ENCODE peak calls at places on chromosomes 6 and 20, in four cellular contexts. I, A, M and X are unnamed samples.

GRCh38 chr20:37384683-37385174 is 38.8 kb downstream of the SRC start:
- DNase-seq in I (peak), A (peak), M (peak), X (peak)

GRCh38 chr6:112218563-112218962 is 35.8 kb downstream of the LAMA4 start:
- DNase-seq in I (no peak), A (no peak), M (no peak), X (no peak)

GRCh38 chr20:9609892-9610502 is 95.6 kb downstream of the LAMP5 start:
- DNase-seq in I (no peak), A (peak), M (peak), X (peak)

GRCh38 chr6:157841211-157841840 is 18.3 kb downstream of the SNX9 start:
- DNase-seq in I (no peak), A (peak), M (no peak), X (no peak)

GRCh38 chr20:59082077-59082740 is 39.6 kb upstream of the PRELID3B start:
- DNase-seq in I (no peak), A (no peak), M (no peak), X (no peak)

GRCh38 chr6:134732761-134733160 is 217.1 kb downstream of the ALDH8A1 start:
- DNase-seq in I (no peak), A (no peak), M (no peak), X (no peak)

GRCh38 chr6:106056060-106056737 is 29.9 kb upstream of the PRDM1 start:
- DNase-seq in I (no peak), A (no peak), M (no peak), X (no peak)

GRCh38 chr6:30769088-30769852 is 24.9 kb upstream of the IER3 start:
- DNase-seq in I (peak), A (no peak), M (no peak), X (no peak)

GRCh38 chr6:105593056-105593455 is 190.2 kb upstream of the PREP start:
- DNase-seq in I (no peak), A (no peak), M (no peak), X (no peak)

GRCh38 chr6:19472850-19473249 is 364.3 kb upstream of the ID4 start:
- DNase-seq in I (no peak), A (no peak), M (no peak), X (no peak)

GRCh38 chr20:62493886-62494285 is 18.1 kb upstream of the GATA5 start:
- DNase-seq in I (no peak), A (no peak), M (no peak), X (no peak)

DNA sequence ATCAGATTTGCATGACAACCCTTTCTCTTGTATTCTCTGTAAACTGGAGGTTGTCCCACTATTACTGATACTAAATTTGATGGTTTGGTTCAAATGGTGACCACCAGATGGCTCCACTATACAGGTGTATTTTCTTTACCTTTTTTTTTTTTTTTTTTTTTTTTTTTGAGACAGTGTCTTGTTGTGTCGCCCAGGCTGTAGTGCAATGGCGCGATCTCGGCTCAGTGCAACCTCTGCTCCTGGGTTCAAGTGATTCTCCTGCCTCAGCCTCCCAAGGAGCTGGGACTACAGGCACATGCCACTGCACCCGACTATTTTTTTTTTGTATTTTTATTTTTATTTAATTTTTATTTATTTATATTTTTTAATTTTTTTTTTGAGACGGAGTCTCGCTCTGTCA is 6.6 kb upstream of the WTAP start:
- DNase-seq in I (no peak), A (peak), M (no peak), X (no peak)
- TF ChIP-seq CTCF in I (peak), A (peak), M (peak), X (peak)

GRCh38 chr6:100370265-100370664 is 94.5 kb downstream of the SIM1 start:
- DNase-seq in I (no peak), A (no peak), M (no peak), X (no peak)
- TF ChIP-seq CTCF in I (no peak), A (no peak), M (peak), X (peak)

GRCh38 chr6:25441658-25442276 is 162.6 kb downstream of the CARMIL1 start:
- DNase-seq in I (no peak), A (no peak), M (no peak), X (no peak)
- TF ChIP-seq CTCF in I (no peak), A (no peak), M (no peak), X (no peak)

DNA sequence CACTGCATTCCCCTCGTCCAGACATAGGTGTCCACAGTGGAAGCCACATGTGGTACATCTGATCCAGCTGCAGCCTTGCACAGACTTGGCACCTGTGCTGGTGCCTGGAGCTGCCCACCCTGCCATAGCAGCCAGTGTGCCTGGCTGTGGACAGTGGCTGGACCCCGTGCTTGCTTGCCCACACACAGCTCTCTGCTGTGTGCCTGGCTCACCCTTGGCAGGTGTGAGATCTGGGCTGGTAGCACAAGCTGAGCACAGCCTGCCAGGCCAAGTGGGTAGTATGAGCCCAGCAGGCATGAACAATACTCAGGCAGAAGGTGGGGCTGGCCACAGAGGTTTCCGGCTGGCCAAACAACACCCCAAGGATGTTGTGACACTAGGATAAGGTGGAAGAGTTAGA is 614.4 kb downstream of the BCKDHB start:
- DNase-seq in I (no peak), A (no peak), M (no peak), X (no peak)
- TF ChIP-seq CTCF in I (no peak), A (no peak), M (no peak), X (no peak)

DNA sequence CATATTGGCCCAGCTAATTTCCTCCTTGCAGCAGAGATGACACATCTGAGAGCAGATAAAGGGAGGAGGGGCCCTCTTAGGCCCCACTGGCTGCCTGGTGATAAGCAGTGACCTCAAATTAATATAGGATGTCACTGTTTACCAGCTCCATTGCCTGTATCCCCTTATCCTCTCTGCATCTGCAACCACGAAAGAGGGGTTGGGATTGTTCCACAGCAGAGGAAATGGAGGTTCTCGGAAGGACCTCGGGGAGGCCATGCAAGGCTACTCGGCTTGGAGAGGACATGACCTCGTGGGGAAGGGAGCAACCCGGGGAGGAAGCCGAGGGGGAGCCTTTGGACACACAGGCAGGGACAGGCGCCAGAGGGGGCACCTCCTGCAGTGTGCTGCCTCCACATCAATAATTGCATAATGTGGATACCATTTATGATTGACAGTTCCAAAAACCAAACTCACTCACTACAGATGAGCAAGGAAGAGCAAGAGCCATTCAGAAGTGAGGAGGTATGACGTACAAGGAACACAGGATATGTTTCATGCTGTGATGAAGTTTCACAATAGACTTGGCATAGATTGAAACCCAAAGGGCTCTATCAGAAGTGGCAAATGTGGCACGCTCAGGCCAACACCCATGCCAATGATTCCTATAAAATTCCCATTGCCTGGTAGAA is 177.2 kb upstream of the RNF24 start:
- DNase-seq in I (no peak), A (no peak), M (no peak), X (no peak)
- TF ChIP-seq CTCF in I (no peak), A (no peak), M (no peak), X (no peak)

DNA sequence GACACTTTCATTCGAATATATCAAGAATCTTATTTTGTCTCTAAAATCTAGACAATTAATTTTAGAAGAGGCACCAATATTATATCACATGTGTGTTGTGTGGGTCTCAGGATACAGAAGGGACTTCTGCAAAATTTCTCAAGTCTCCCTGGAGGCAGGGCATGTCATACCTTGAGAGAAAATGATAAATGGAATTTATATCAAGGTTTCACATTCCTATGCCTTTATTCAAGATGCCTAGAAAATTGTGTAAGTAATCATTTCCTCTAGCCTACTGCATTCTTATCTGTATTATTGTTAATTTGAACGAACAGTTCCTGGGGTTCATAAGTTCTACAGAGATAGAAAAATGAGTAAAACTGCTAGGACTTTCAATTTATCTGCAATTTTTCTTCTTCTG is 1247.9 kb downstream of the GRIK2 start:
- DNase-seq in I (no peak), A (no peak), M (no peak), X (no peak)
- TF ChIP-seq CTCF in I (no peak), A (no peak), M (no peak), X (no peak)

DNA sequence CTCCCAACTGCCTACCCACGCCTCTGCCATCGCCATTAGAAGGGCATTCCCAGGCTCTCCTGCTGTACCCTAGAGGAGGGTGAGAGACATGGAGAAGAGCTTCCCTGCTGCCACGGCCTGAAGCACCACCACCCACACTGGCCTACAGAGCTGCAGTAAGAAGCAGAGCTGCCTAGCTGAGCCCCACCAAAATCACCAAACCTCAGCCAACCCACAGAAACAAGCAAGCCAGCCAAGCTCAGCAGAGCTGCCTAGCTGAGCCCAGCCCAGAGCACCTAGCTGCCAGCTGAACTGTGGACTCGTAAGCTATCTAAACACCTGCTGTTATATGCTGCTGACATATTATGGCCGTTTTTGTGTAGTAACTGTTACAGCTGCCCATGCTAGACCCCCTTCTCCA is 149.2 kb downstream of the PCSK2 start:
- DNase-seq in I (no peak), A (no peak), M (no peak), X (no peak)
- TF ChIP-seq CTCF in I (no peak), A (no peak), M (no peak), X (no peak)